ENCODE peak calls at places on chromosomes 4 and X, in four cellular contexts. U is stimulated activated CD4-positive, alpha-beta T cell treated with anti-CD3 and anti-CD28 coated beads, TNF-alpha, amount 100 ng/mL, for 48 hours; A is HTR-8/SVneo; O is stimulated activated CD8-positive, alpha-beta memory T cell treated with anti-CD3 and anti-CD28 coated beads, Interleukin-7, amount 100 ng/mL, for 4 hours. X is an unnamed sample.

GRCh38 chr4:8117278-8117682 is 41.3 kb downstream of the ABLIM2 start:
- DNase-seq in A (peak), O (no peak), U (peak), X (peak)

GRCh38 chrX:119218198-119218597 is 17.9 kb upstream of the PGRMC1 start:
- DNase-seq in U (no peak), A (no peak), O (no peak), X (peak)

GRCh38 chr4:134780244-134780643 is 578.7 kb upstream of the PABPC4L start:
- DNase-seq in U (no peak), O (no peak), A (no peak), X (no peak)

GRCh38 chr4:156958276-156959074 is 13.1 kb downstream of the PDGFC start:
- DNase-seq in A (no peak), U (no peak), O (no peak), X (no peak)

GRCh38 chrX:104330966-104331365 is 76.2 kb upstream of the ESX1 start:
- DNase-seq in U (no peak), O (no peak), A (no peak), X (peak)

GRCh38 chr4:7828926-7829325 is 110.7 kb downstream of the AFAP1 start:
- DNase-seq in U (no peak), O (no peak), A (no peak), X (no peak)

GRCh38 chr4:112910109-112910736 is 139.2 kb upstream of the ANK2 start:
- DNase-seq in A (no peak), O (no peak), U (no peak), X (no peak)

GRCh38 chr4:16843831-16844508 is 54.5 kb downstream of the LDB2 start:
- DNase-seq in O (no peak), U (no peak), A (no peak), X (no peak)

GRCh38 chrX:8988456-8988855 is 45.5 kb downstream of the FAM9B start:
- DNase-seq in O (peak), U (no peak), A (no peak), X (no peak)

GRCh38 chrX:137194164-137194563 is 160.4 kb upstream of the GPR101 start:
- DNase-seq in A (no peak), U (no peak), O (no peak), X (peak)

GRCh38 chr4:122364700-122365404 is 14.0 kb upstream of the ADAD1 start:
- DNase-seq in A (no peak), O (no peak), U (no peak), X (no peak)

GRCh38 chr4:118154643-118155042 is 120.4 kb downstream of the NDST3 start:
- DNase-seq in A (no peak), O (no peak), U (no peak), X (no peak)

GRCh38 chr4:129384974-129385373 is 289.0 kb downstream of the C4orf33 start:
- DNase-seq in A (no peak), U (no peak), O (no peak), X (no peak)

GRCh38 chr4:130124066-130124465 is 1028.1 kb downstream of the C4orf33 start:
- DNase-seq in A (no peak), U (no peak), O (no peak), X (no peak)

GRCh38 chr4:136457004-136457403 is 1075.3 kb downstream of the PCDH18 start:
- DNase-seq in U (no peak), A (no peak), O (no peak), X (no peak)

GRCh38 chrX:39260965-39261364 is 459.7 kb downstream of the MID1IP1 start:
- DNase-seq in A (no peak), U (no peak), O (no peak), X (no peak)

GRCh38 chrX:102964941-102965340 is 27.9 kb downstream of the RAB40AL start:
- DNase-seq in O (no peak), U (no peak), A (no peak), X (no peak)

GRCh38 chr4:34046580-34046979 is 2197.7 kb downstream of the ARAP2 start:
- DNase-seq in A (peak), O (no peak), U (no peak), X (peak)

GRCh38 chr4:71254451-71255012 is 84.3 kb upstream of the SLC4A4 start:
- DNase-seq in A (no peak), O (no peak), U (no peak), X (no peak)

GRCh38 chr4:4962928-4963327 is 56.3 kb downstream of the CYTL1 start:
- DNase-seq in U (no peak), O (no peak), A (no peak), X (no peak)

GRCh38 chrX:37905436-37906147 is 58.2 kb upstream of the DYNLT3 start:
- DNase-seq in U (no peak), O (no peak), A (no peak), X (peak)

GRCh38 chr4:53015681-53016080 is 153.6 kb downstream of the RASL11B start:
- DNase-seq in O (no peak), U (no peak), A (peak), X (peak)

GRCh38 chr4:8015512-8015911 is 75.9 kb upstream of the AFAP1 start:
- DNase-seq in O (no peak), U (no peak), A (peak), X (no peak)

GRCh38 chr4:80180743-80181142 is 16.6 kb upstream of the PRDM8 start:
- DNase-seq in U (no peak), O (no peak), A (no peak), X (no peak)

GRCh38 chrX:108264376-108264775 is 172.8 kb downstream of the ATG4A start:
- DNase-seq in A (no peak), O (no peak), U (no peak), X (no peak)

GRCh38 chrX:70196961-70197805 is 19.9 kb downstream of the DGAT2L6 start:
- DNase-seq in O (peak), A (peak), U (peak), X (peak)

GRCh38 chr4:1310796-1311715 is 21.4 kb downstream of the MAEA start:
- DNase-seq in U (no peak), O (no peak), A (no peak), X (no peak)

GRCh38 chr4:8582016-8582415 is 1.8 kb downstream of the GPR78 start:
- DNase-seq in O (no peak), A (no peak), U (no peak), X (no peak)

GRCh38 chr4:38078590-38079381 is 118.6 kb downstream of the PTTG2 start:
- DNase-seq in U (no peak), O (no peak), A (peak), X (no peak)

GRCh38 chrX:24339911-24340310 is 20.5 kb upstream of the SUPT20HL1 start:
- DNase-seq in O (no peak), U (no peak), A (no peak), X (no peak)

GRCh38 chr4:183362916-183363542 is 40.8 kb upstream of the CLDN24 start:
- DNase-seq in A (peak), U (no peak), O (no peak), X (peak)

GRCh38 chr4:188658958-188659522 is 519.8 kb downstream of the TRIML1 start:
- DNase-seq in O (no peak), A (no peak), U (no peak), X (no peak)

GRCh38 chr4:183610613-183611012 is 48.4 kb downstream of the RWDD4 start:
- DNase-seq in A (no peak), O (no peak), U (no peak), X (no peak)

GRCh38 chrX:21730011-21730410 is 27.9 kb downstream of the SMPX start:
- DNase-seq in O (no peak), A (no peak), U (no peak), X (no peak)

GRCh38 chr4:6916587-6917444 is 7.2 kb downstream of the TBC1D14 start:
- DNase-seq in A (no peak), O (peak), U (no peak), X (peak)

GRCh38 chr4:122577808-122578781 is 42.8 kb downstream of the IL21 start:
- DNase-seq in O (peak), A (peak), U (peak), X (peak)

GRCh38 chr4:74950200-74950599 is 17.3 kb downstream of the PARM1 start:
- DNase-seq in O (no peak), A (no peak), U (no peak), X (no peak)

GRCh38 chrX:132127748-132128147 is at the start of gene FRMD7:
- DNase-seq in A (no peak), U (no peak), O (no peak), X (no peak)

GRCh38 chrX:40176256-40176978 is 78.7 kb upstream of the BCOR start:
- DNase-seq in A (no peak), U (no peak), O (peak), X (peak)

GRCh38 chrX:40644821-40645358 is 2.5 kb downstream of the CXorf38 start:
- DNase-seq in O (peak), U (no peak), A (peak), X (peak)